ENCODE peak calls at places on chromosomes 13 and 19, in four cellular contexts. T, I, A and Z are unnamed samples.

GRCh38 chr19:41700381-41701195 is 7.8 kb upstream of the CEACAM5 start:
- DNase-seq in T (no peak), I (no peak), A (no peak), Z (no peak)

GRCh38 chr19:40614595-40615411 is 13.6 kb downstream of the LTBP4 start:
- DNase-seq in T (peak; percentile 98), I (peak; percentile 95), A (peak; percentile 76), Z (peak; percentile 96)

GRCh38 chr13:85738696-85739320 is 60.4 kb downstream of the SLITRK6 start:
- DNase-seq in T (no peak), I (peak; percentile 51), A (no peak), Z (no peak)

GRCh38 chr19:51063664-51064063 is 1.2 kb downstream of the KLK13 start:
- DNase-seq in T (no peak), I (no peak), A (no peak), Z (no peak)

GRCh38 chr13:29508130-29508873 is 87.2 kb downstream of the SLC7A1 start:
- DNase-seq in T (peak; percentile 88), I (peak; percentile 42), A (peak; percentile 81), Z (peak; percentile 90)

GRCh38 chr13:35283856-35284255 is 192.6 kb downstream of the MAB21L1 start:
- DNase-seq in T (peak; percentile 13), I (peak; percentile 54), A (no peak), Z (peak; percentile 45)

GRCh38 chr19:52473655-52474350 is 20.4 kb downstream of the ZNF578 start:
- DNase-seq in T (peak; percentile 4), I (no peak), A (no peak), Z (no peak)

GRCh38 chr19:46862974-46863632 is 2.3 kb downstream of the ARHGAP35 start:
- DNase-seq in T (no peak), I (no peak), A (no peak), Z (no peak)

GRCh38 chr19:45645631-45646344 is 6.6 kb upstream of the EML2 start:
- DNase-seq in T (peak; percentile 93), I (peak; percentile 70), A (peak; percentile 56), Z (peak; percentile 98)

GRCh38 chr13:48727252-48728011 is 73.7 kb downstream of the CYSLTR2 start:
- DNase-seq in T (peak; percentile 68), I (no peak), A (no peak), Z (peak; percentile 61)

GRCh38 chr19:7933828-7934725 is 8.1 kb upstream of the CTXN1 start:
- DNase-seq in T (no peak), I (no peak), A (no peak), Z (no peak)

GRCh38 chr19:33888665-33889064 is 92.0 kb downstream of the KCTD15 start:
- DNase-seq in T (no peak), I (no peak), A (no peak), Z (no peak)

GRCh38 chr19:9494096-9494495 is 4.3 kb downstream of the ZNF560 start:
- DNase-seq in T (no peak), I (no peak), A (no peak), Z (no peak)

GRCh38 chr13:65638572-65639168 is 1591.5 kb downstream of the PCDH9 start:
- DNase-seq in T (peak; percentile 80), I (peak; percentile 2), A (no peak), Z (peak; percentile 85)

GRCh38 chr13:46386996-46387851 is at the start of gene RUBCNL:
- DNase-seq in T (no peak), I (peak; percentile 85), A (no peak), Z (no peak)

GRCh38 chr19:55585658-55586339 is 5.2 kb upstream of the ZNF579 start:
- DNase-seq in T (peak; percentile 90), I (no peak), A (peak; percentile 87), Z (peak; percentile 90)

GRCh38 chr13:98483636-98484288 is 93.1 kb downstream of the STK24 start:
- DNase-seq in T (no peak), I (no peak), A (no peak), Z (peak; percentile 65)

GRCh38 chr19:44356383-44357111 is at the start of gene ZNF112:
- DNase-seq in T (peak; percentile 95), I (peak; percentile 97), A (peak; percentile 92), Z (peak; percentile 93)

GRCh38 chr19:14407889-14408640 is 11.1 kb downstream of the DDX39A start:
- DNase-seq in T (no peak), I (no peak), A (no peak), Z (no peak)

GRCh38 chr19:18023596-18024212 is 15.7 kb downstream of the ARRDC2 start:
- DNase-seq in T (peak; percentile 96), I (no peak), A (no peak), Z (peak; percentile 96)

GRCh38 chr13:28744091-28744536 is 25.3 kb upstream of the SLC46A3 start:
- DNase-seq in T (peak; percentile 70), I (no peak), A (no peak), Z (peak; percentile 85)

GRCh38 chr19:16369664-16370576 is 45.3 kb downstream of the KLF2 start:
- DNase-seq in T (no peak), I (no peak), A (no peak), Z (no peak)

GRCh38 chr13:98984118-98984517 is 6.3 kb upstream of the DOCK9 start:
- DNase-seq in T (no peak), I (no peak), A (no peak), Z (no peak)

GRCh38 chr13:112842343-112842856 is 126.6 kb upstream of the MCF2L start:
- DNase-seq in T (peak; percentile 72), I (no peak), A (no peak), Z (peak; percentile 74)

GRCh38 chr13:46165485-46166220 is 16.3 kb downstream of the LCP1 start:
- DNase-seq in T (no peak), I (peak; percentile 71), A (no peak), Z (peak; percentile 49)

GRCh38 chr13:40578055-40578454 is 88.4 kb downstream of the FOXO1 start:
- DNase-seq in T (no peak), I (no peak), A (no peak), Z (no peak)

GRCh38 chr19:48858984-48859710 is 9.3 kb downstream of the PLEKHA4 start:
- DNase-seq in T (no peak), I (no peak), A (peak; percentile 74), Z (no peak)

GRCh38 chr13:92547256-92547655 is 679.4 kb upstream of the GPC6 start:
- DNase-seq in T (peak; percentile 1), I (peak; percentile 17), A (no peak), Z (peak; percentile 69)

GRCh38 chr19:33448159-33448516 is 73.5 kb downstream of the PEPD start:
- DNase-seq in T (no peak), I (no peak), A (no peak), Z (no peak)

GRCh38 chr19:4878491-4878968 is 11.1 kb upstream of the PLIN3 start:
- DNase-seq in T (no peak), I (no peak), A (no peak), Z (no peak)

GRCh38 chr13:102774596-102775375 is 1.2 kb upstream of the TEX30 start:
- DNase-seq in T (no peak), I (no peak), A (no peak), Z (no peak)
- H3K4me3 ChIP-seq in T (no peak overlapping the region), I (no peak overlapping the region), A (no peak overlapping the region), Z (no peak overlapping the region)

GRCh38 chr19:6088677-6089063 is 21.6 kb downstream of the RFX2 start:
- DNase-seq in T (no peak), I (no peak), A (no peak), Z (peak; percentile 44)

GRCh38 chr19:6090634-6091033 is 19.7 kb downstream of the RFX2 start:
- DNase-seq in T (no peak), I (no peak), A (no peak), Z (no peak)

GRCh38 chr19:6091771-6092291 is 18.5 kb downstream of the RFX2 start:
- DNase-seq in T (no peak), I (no peak), A (no peak), Z (peak; percentile 31)

GRCh38 chr19:6095760-6096159 is 14.5 kb downstream of the RFX2 start:
- DNase-seq in T (no peak), I (no peak), A (no peak), Z (no peak)

GRCh38 chr19:6092329-6093286 is 17.7 kb downstream of the RFX2 start:
- DNase-seq in T (peak; percentile 82), I (peak; percentile 97), A (peak; percentile 87), Z (peak; percentile 61)
- TF ChIP-seq CTCF in T (no peak), I (peak; percentile 32), A (no peak), Z (no peak)

GRCh38 chr13:111385182-111385857 is 64.9 kb downstream of the TEX29 start:
- DNase-seq in T (no peak), I (no peak), A (no peak), Z (no peak)
- H3K4me3 ChIP-seq in T (no peak overlapping the region), I (no peak overlapping the region), A (no peak overlapping the region), Z (no peak overlapping the region)

GRCh38 chr13:44141725-44142539 is 231.7 kb upstream of the SERP2 start:
- DNase-seq in T (peak; percentile 98), I (peak; percentile 95), A (peak; percentile 99), Z (peak; percentile 96)
- TF ChIP-seq CTCF in T (no peak), I (no peak), A (no peak), Z (peak; percentile 3)

DNA sequence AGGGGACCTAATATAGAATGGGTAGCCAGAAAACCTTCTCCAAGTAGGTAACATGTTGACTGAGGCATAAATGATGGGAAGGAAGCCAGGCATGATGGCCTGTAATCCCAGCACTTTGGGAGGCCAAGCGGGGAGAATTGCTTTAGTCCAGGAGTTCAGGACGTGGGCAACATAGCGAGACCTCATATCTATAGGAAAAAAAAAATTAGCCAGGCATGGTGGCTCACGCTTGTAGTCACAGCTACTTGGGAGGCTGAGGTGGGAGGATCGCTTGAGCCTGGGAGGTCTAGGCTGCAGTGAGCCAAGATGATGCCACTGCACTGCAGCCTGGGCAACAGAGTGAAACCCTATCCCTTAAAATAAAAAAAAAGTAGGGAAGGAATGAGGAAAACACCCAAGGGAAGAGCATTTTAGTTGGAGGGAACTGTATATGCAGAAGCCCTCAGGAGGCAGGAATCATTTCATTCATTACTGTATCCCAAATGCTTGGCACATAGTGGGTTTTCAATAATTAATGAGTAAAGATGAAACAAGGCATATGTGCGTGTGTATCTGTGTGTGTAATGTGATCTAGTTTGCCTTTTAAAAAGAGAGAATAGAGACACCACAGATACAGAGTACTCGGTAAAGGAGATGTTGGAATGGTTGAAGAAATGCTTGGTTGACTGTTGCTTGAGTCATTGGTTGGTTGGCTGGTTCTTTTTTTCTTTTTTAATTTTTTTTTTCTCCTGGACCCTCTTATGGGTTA is 2.2 kb upstream of the NUP62 start:
- DNase-seq in T (no peak), I (no peak), A (no peak), Z (no peak)
- H3K4me3 ChIP-seq in T (no peak overlapping the region), I (no peak overlapping the region), A (no peak overlapping the region), Z (no peak overlapping the region)

GRCh38 chr13:110363009-110363408 is 55.9 kb downstream of the COL4A2 start:
- DNase-seq in T (no peak), I (no peak), A (no peak), Z (peak; percentile 31)
- TF ChIP-seq CTCF in T (peak; percentile 27), I (no peak), A (no peak), Z (peak; percentile 44)

GRCh38 chr13:51419015-51419636 is 33.7 kb downstream of the INTS6 start:
- DNase-seq in T (no peak), I (no peak), A (no peak), Z (no peak)
- H3K4me3 ChIP-seq in T (no peak overlapping the region), I (no peak overlapping the region), A (no peak overlapping the region), Z (no peak overlapping the region)

GRCh38 chr19:19113040-19113541 is 25.2 kb downstream of the TMEM161A start:
- DNase-seq in T (peak; percentile 46), I (no peak), A (no peak), Z (peak; percentile 79)
- TF ChIP-seq CTCF in T (no peak), I (no peak), A (no peak), Z (peak; percentile 30)